ENCODE peak calls at places on chromosomes 4 and X, in nine cellular contexts. I, L, W, X, Z, E, K, U and V are unnamed samples.

GRCh38 chr4:26023191-26023972 is 109.4 kb downstream of the SMIM20 start:
- DNase-seq in I (no peak), L (no peak), W (no peak), X (no peak), Z (no peak), E (no peak), K (no peak), U (no peak), V (peak)

GRCh38 chr4:40843696-40844095 is 93.9 kb downstream of the NSUN7 start:
- DNase-seq in I (no peak), L (no peak), W (peak), X (no peak), Z (no peak), E (no peak), K (no peak), U (peak), V (no peak)

GRCh38 chr4:67721770-67722597 is 21.0 kb upstream of the UBA6 start:
- DNase-seq in I (no peak), L (no peak), W (no peak), X (no peak), Z (no peak), E (no peak), K (peak), U (peak), V (peak)

GRCh38 chrX:129980540-129981206 is 1.8 kb upstream of the BCORL1 start:
- DNase-seq in I (no peak), L (no peak), W (peak), X (no peak), Z (peak), E (peak), K (no peak), U (peak), V (no peak)

GRCh38 chr4:81600511-81601269 is 129.0 kb upstream of the RASGEF1B start:
- DNase-seq in I (no peak), L (no peak), W (no peak), X (no peak), Z (peak), E (no peak), K (no peak), U (no peak), V (no peak)

GRCh38 chrX:130120321-130120731 is 10.0 kb upstream of the ELF4 start:
- DNase-seq in I (no peak), L (no peak), W (no peak), X (no peak), Z (peak), E (no peak), K (no peak), U (no peak), V (no peak)

GRCh38 chr4:89158884-89159503 is 47.7 kb downstream of the TIGD2 start:
- DNase-seq in I (no peak), L (peak), W (no peak), X (no peak), Z (peak), E (no peak), K (peak), U (peak), V (peak)

GRCh38 chr4:53779025-53779424 is 187.7 kb upstream of the LNX1 start:
- DNase-seq in I (no peak), L (no peak), W (no peak), X (no peak), Z (no peak), E (no peak), K (no peak), U (no peak), V (peak)

GRCh38 chr4:93781198-93781597 is 47.4 kb upstream of the ATOH1 start:
- DNase-seq in I (no peak), L (no peak), W (no peak), X (no peak), Z (no peak), E (no peak), K (no peak), U (no peak), V (no peak)

GRCh38 chrX:40746536-40746935 is 11.2 kb upstream of the MED14 start:
- DNase-seq in I (no peak), L (no peak), W (no peak), X (no peak), Z (no peak), E (no peak), K (no peak), U (no peak), V (no peak)

GRCh38 chr4:128573781-128574508 is 235.6 kb upstream of the JADE1 start:
- DNase-seq in I (no peak), L (no peak), W (no peak), X (peak), Z (peak), E (no peak), K (no peak), U (peak), V (peak)

GRCh38 chr4:59054110-59054509 is 1943.9 kb upstream of the IGFBP7 start:
- DNase-seq in I (no peak), L (no peak), W (no peak), X (no peak), Z (no peak), E (no peak), K (no peak), U (no peak), V (no peak)

GRCh38 chr4:28921886-28922285 is 1798.3 kb upstream of the PCDH7 start:
- DNase-seq in I (no peak), L (no peak), W (no peak), X (no peak), Z (no peak), E (no peak), K (no peak), U (no peak), V (no peak)

GRCh38 chr4:1318488-1319213 is 28.4 kb upstream of the UVSSA start:
- DNase-seq in I (no peak), L (no peak), W (no peak), X (no peak), Z (no peak), E (no peak), K (no peak), U (no peak), V (no peak)

GRCh38 chrX:108292053-108292452 is 146.2 kb downstream of the COL4A6 start:
- DNase-seq in I (no peak), L (no peak), W (no peak), X (no peak), Z (no peak), E (no peak), K (no peak), U (no peak), V (no peak)

GRCh38 chr4:156956947-156957346 is 14.7 kb downstream of the PDGFC start:
- DNase-seq in I (no peak), L (no peak), W (no peak), X (no peak), Z (no peak), E (no peak), K (no peak), U (no peak), V (no peak)

GRCh38 chrX:13128104-13128503 is 83.7 kb upstream of the FAM9C start:
- DNase-seq in I (no peak), L (no peak), W (no peak), X (no peak), Z (no peak), E (no peak), K (peak), U (no peak), V (peak)

GRCh38 chr4:23613782-23614181 is 276.1 kb downstream of the PPARGC1A start:
- DNase-seq in I (no peak), L (no peak), W (no peak), X (no peak), Z (no peak), E (no peak), K (no peak), U (no peak), V (no peak)

GRCh38 chrX:57453901-57454300 is 137.9 kb upstream of the ZXDB start:
- DNase-seq in I (peak), L (peak), W (peak), X (no peak), Z (peak), E (no peak), K (no peak), U (peak), V (peak)

GRCh38 chrX:20947411-20947912 is 426.8 kb upstream of the CNKSR2 start:
- DNase-seq in I (no peak), L (no peak), W (no peak), X (no peak), Z (peak), E (no peak), K (no peak), U (no peak), V (no peak)

GRCh38 chr4:124710253-124710849 is 2.2 kb downstream of the ANKRD50 start:
- DNase-seq in I (no peak), L (no peak), W (no peak), X (no peak), Z (peak), E (no peak), K (no peak), U (no peak), V (peak)

GRCh38 chr4:186144596-186145569 is 40.4 kb downstream of the FAM149A start:
- DNase-seq in I (no peak), L (no peak), W (peak), X (no peak), Z (peak), E (no peak), K (peak), U (peak), V (peak)

GRCh38 chrX:69107231-69107739 is 58.0 kb downstream of the PJA1 start:
- DNase-seq in I (no peak), L (no peak), W (no peak), X (no peak), Z (peak), E (no peak), K (no peak), U (no peak), V (peak)

GRCh38 chr4:55545133-55545532 is 1.6 kb downstream of the CLOCK start:
- DNase-seq in I (no peak), L (no peak), W (no peak), X (no peak), Z (peak), E (no peak), K (no peak), U (no peak), V (peak)

GRCh38 chr4:109276482-109277095 is 25.9 kb downstream of the COL25A1 start:
- DNase-seq in I (no peak), L (no peak), W (peak), X (no peak), Z (no peak), E (no peak), K (no peak), U (no peak), V (no peak)

GRCh38 chr4:6878451-6879059 is 31.1 kb upstream of the TBC1D14 start:
- DNase-seq in I (no peak), L (no peak), W (no peak), X (no peak), Z (no peak), E (no peak), K (no peak), U (no peak), V (no peak)

GRCh38 chr4:148773313-148773712 is 331.1 kb upstream of the NR3C2 start:
- DNase-seq in I (no peak), L (no peak), W (no peak), X (no peak), Z (no peak), E (no peak), K (no peak), U (no peak), V (no peak)